ENCODE peak calls at places on chromosomes 7 and 10, in nine cellular contexts. J is HFFc6; L is stimulated activated CD8-positive, alpha-beta memory T cell treated with anti-CD3 and anti-CD28 coated beads, Interleukin-7, amount 100 ng/mL, for 48 hours; R is AG08396; Z is LHCN-M2; A is natural killer cell treated with Interleukin-12 subunit alpha and Interleukin-12 subunit beta and Interleukin-15 and Interleukin-18, amount 100 ng/mL, for 72 hours; O is left cardiac atrium; Y is stimulated activated CD4-positive, alpha-beta T cell treated with anti-CD3 and anti-CD28 coated beads, Interleukin-1b, Interleukin-23, amount 100 ng/mL, for 4 hours; V is NCI-H1930. X is an unnamed sample.

GRCh38 chr7:33534830-33535229 is 370.5 kb upstream of the BMPER start:
- DNase-seq in J (no peak), L (no peak), R (no peak), Z (no peak), A (no peak), O (no peak), Y (no peak), V (no peak), X (no peak)

GRCh38 chr7:83648464-83649241 is at the start of gene SEMA3E:
- DNase-seq in J (peak; percentile 1), L (no peak), R (peak; percentile 27), Z (peak; percentile 45), A (no peak), O (peak; percentile 19), Y (no peak), V (no peak), X (no peak)

GRCh38 chr10:35306852-35307251 is 29.5 kb upstream of the CCNY start:
- DNase-seq in J (no peak), L (no peak), R (no peak), Z (no peak), A (no peak), O (no peak), Y (no peak), V (no peak), X (no peak)

GRCh38 chr7:33108931-33109757 is at the start of gene RP9:
- DNase-seq in J (peak; percentile 7), L (peak; percentile 59), R (peak; percentile 90), Z (peak; percentile 64), A (peak; percentile 84), O (peak; percentile 71), Y (peak; percentile 62), V (peak; percentile 69), X (peak; percentile 53)

GRCh38 chr7:139915864-139916716 is 87.0 kb downstream of the TBXAS1 start:
- DNase-seq in J (peak; percentile 98), L (peak; percentile 47), R (peak; percentile 88), Z (peak; percentile 100), A (peak; percentile 94), O (peak; percentile 55), Y (peak; percentile 55), V (no peak), X (peak; percentile 9)

GRCh38 chr10:115981056-115981455 is 291.9 kb downstream of the GFRA1 start:
- DNase-seq in J (no peak), L (no peak), R (peak; percentile 45), Z (no peak), A (no peak), O (no peak), Y (no peak), V (no peak), X (no peak)

GRCh38 chr7:39016609-39017008 is 38.9 kb downstream of the POU6F2 start:
- DNase-seq in J (no peak), L (no peak), R (no peak), Z (no peak), A (no peak), O (no peak), Y (no peak), V (no peak), X (no peak)

GRCh38 chr10:84310470-84310869 is 17.9 kb upstream of the CCSER2 start:
- DNase-seq in J (no peak), L (no peak), R (peak; percentile 22), Z (peak; percentile 28), A (no peak), O (no peak), Y (no peak), V (no peak), X (no peak)

GRCh38 chr7:104179178-104179577 is 28.6 kb downstream of the ORC5 start:
- DNase-seq in J (no peak), L (no peak), R (no peak), Z (peak; percentile 60), A (no peak), O (no peak), Y (no peak), V (no peak), X (no peak)

GRCh38 chr10:102375250-102375649 is 20.3 kb upstream of the NFKB2 start:
- DNase-seq in J (no peak), L (no peak), R (no peak), Z (no peak), A (no peak), O (no peak), Y (no peak), V (no peak), X (no peak)

GRCh38 chr10:12902135-12902572 is 99.4 kb downstream of the CCDC3 start:
- DNase-seq in J (peak; percentile 18), L (no peak), R (peak; percentile 64), Z (peak; percentile 50), A (no peak), O (peak; percentile 66), Y (peak; percentile 34), V (no peak), X (no peak)

GRCh38 chr7:3302681-3303320 is 1.7 kb downstream of the SDK1 start:
- DNase-seq in J (no peak), L (no peak), R (no peak), Z (no peak), A (no peak), O (no peak), Y (no peak), V (no peak), X (no peak)

GRCh38 chr7:27167170-27167505 is 1.8 kb upstream of the HOXA9 start:
- DNase-seq in J (peak; percentile 66), L (no peak), R (no peak), Z (no peak), A (no peak), O (peak; percentile 14), Y (no peak), V (no peak), X (no peak)